ENCODE peak calls at places on chromosomes 2 and 18, in nine cellular contexts. One of them, this sample, is unnamed.

GRCh38 chr2:176085861-176086771 is 2.4 kb upstream of the EVX2 start:
- ATAC-seq in right lobe of liver: peak
- ATAC-seq in heart left ventricle: peak
- ATAC-seq in gastrocnemius medialis: no peak
- ATAC-seq in HCT116: peak
- ATAC-seq in upper lobe of left lung: no peak
- ATAC-seq in IMR-90: peak
- ATAC-seq in body of pancreas: no peak
- ATAC-seq in A549: peak
- ATAC-seq in this sample: no peak

GRCh38 chr2:54471221-54471711 is 15.1 kb downstream of the SPTBN1 start:
- ATAC-seq in upper lobe of left lung: no peak
- ATAC-seq in HCT116: peak
- ATAC-seq in gastrocnemius medialis: peak
- ATAC-seq in right lobe of liver: peak
- ATAC-seq in body of pancreas: peak
- ATAC-seq in heart left ventricle: peak
- ATAC-seq in A549: peak
- ATAC-seq in IMR-90: no peak
- ATAC-seq in this sample: peak

GRCh38 chr2:175553944-175554343 is 372.4 kb upstream of the ATP5MC3 start:
- ATAC-seq in right lobe of liver: no peak
- ATAC-seq in IMR-90: no peak
- ATAC-seq in HCT116: no peak
- ATAC-seq in body of pancreas: no peak
- ATAC-seq in heart left ventricle: no peak
- ATAC-seq in gastrocnemius medialis: no peak
- ATAC-seq in A549: no peak
- ATAC-seq in upper lobe of left lung: no peak
- ATAC-seq in this sample: no peak

GRCh38 chr18:77098033-77098432 is 34.5 kb downstream of the MBP start:
- ATAC-seq in HCT116: no peak
- ATAC-seq in heart left ventricle: no peak
- ATAC-seq in gastrocnemius medialis: no peak
- ATAC-seq in upper lobe of left lung: no peak
- ATAC-seq in right lobe of liver: no peak
- ATAC-seq in body of pancreas: no peak
- ATAC-seq in IMR-90: peak
- ATAC-seq in A549: no peak
- ATAC-seq in this sample: no peak

GRCh38 chr2:72915907-72916742 is 1.2 kb upstream of the EMX1 start:
- ATAC-seq in upper lobe of left lung: peak
- ATAC-seq in A549: peak
- ATAC-seq in HCT116: peak
- ATAC-seq in gastrocnemius medialis: no peak
- ATAC-seq in IMR-90: peak
- ATAC-seq in body of pancreas: peak
- ATAC-seq in right lobe of liver: peak
- ATAC-seq in heart left ventricle: peak
- ATAC-seq in this sample: peak

GRCh38 chr2:10233131-10234012 is 69.3 kb upstream of the HPCAL1 start:
- ATAC-seq in upper lobe of left lung: no peak
- ATAC-seq in heart left ventricle: no peak
- ATAC-seq in IMR-90: no peak
- ATAC-seq in body of pancreas: no peak
- ATAC-seq in HCT116: no peak
- ATAC-seq in A549: no peak
- ATAC-seq in gastrocnemius medialis: no peak
- ATAC-seq in right lobe of liver: no peak
- ATAC-seq in this sample: no peak

GRCh38 chr2:218378053-218378452 is 4.0 kb upstream of the SLC11A1 start:
- ATAC-seq in IMR-90: no peak
- ATAC-seq in heart left ventricle: no peak
- ATAC-seq in body of pancreas: no peak
- ATAC-seq in right lobe of liver: no peak
- ATAC-seq in HCT116: no peak
- ATAC-seq in A549: peak
- ATAC-seq in gastrocnemius medialis: no peak
- ATAC-seq in upper lobe of left lung: peak
- ATAC-seq in this sample: no peak

GRCh38 chr18:74679006-74679678 is 81.5 kb downstream of the ZNF407 start:
- ATAC-seq in IMR-90: no peak
- ATAC-seq in HCT116: no peak
- ATAC-seq in heart left ventricle: no peak
- ATAC-seq in upper lobe of left lung: no peak
- ATAC-seq in gastrocnemius medialis: no peak
- ATAC-seq in body of pancreas: no peak
- ATAC-seq in A549: no peak
- ATAC-seq in right lobe of liver: no peak
- ATAC-seq in this sample: no peak

GRCh38 chr18:62744076-62744705 is 28.9 kb downstream of the PHLPP1 start:
- ATAC-seq in body of pancreas: peak
- ATAC-seq in right lobe of liver: no peak
- ATAC-seq in gastrocnemius medialis: no peak
- ATAC-seq in upper lobe of left lung: no peak
- ATAC-seq in HCT116: no peak
- ATAC-seq in IMR-90: peak
- ATAC-seq in heart left ventricle: no peak
- ATAC-seq in A549: no peak
- ATAC-seq in this sample: no peak

DNA sequence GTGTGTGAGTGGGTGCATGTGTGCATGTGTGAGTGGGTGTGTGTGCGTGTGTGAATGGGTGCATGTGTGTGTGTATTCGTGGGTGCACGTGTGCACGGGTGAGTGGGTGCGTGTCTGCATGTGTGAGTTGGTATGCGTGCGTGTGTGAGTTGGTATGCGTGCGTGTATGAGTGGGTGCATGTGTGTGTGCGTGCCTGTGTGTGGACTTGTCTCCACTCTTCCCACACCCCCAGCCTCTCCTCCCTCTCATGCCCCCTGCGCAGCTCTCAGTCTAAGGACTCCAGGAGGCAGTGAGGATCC is 5.1 kb upstream of the OTOF start:
- ATAC-seq in right lobe of liver: no peak
- ATAC-seq in HCT116: no peak
- ATAC-seq in body of pancreas: no peak
- ATAC-seq in IMR-90: no peak
- ATAC-seq in A549: no peak
- ATAC-seq in heart left ventricle: no peak
- ATAC-seq in upper lobe of left lung: no peak
- ATAC-seq in gastrocnemius medialis: no peak
- ATAC-seq in this sample: no peak
- TF ChIP-seq POLR2A in right lobe of liver: no peak
- TF ChIP-seq POLR2A in HCT116: no peak
- TF ChIP-seq POLR2A in body of pancreas: no peak
- TF ChIP-seq POLR2A in IMR-90: no peak
- TF ChIP-seq POLR2A in A549: no peak
- TF ChIP-seq POLR2A in heart left ventricle: no peak
- TF ChIP-seq POLR2A in upper lobe of left lung: no peak
- TF ChIP-seq POLR2A in gastrocnemius medialis: no peak
- TF ChIP-seq POLR2A in this sample: no peak

GRCh38 chr18:35478520-35479435 is 19.0 kb downstream of the INO80C start:
- ATAC-seq in body of pancreas: peak
- ATAC-seq in HCT116: peak
- ATAC-seq in gastrocnemius medialis: no peak
- ATAC-seq in upper lobe of left lung: no peak
- ATAC-seq in A549: peak
- ATAC-seq in heart left ventricle: peak
- ATAC-seq in IMR-90: peak
- ATAC-seq in right lobe of liver: peak
- ATAC-seq in this sample: peak
- TF ChIP-seq POLR2A in body of pancreas: no peak
- TF ChIP-seq POLR2A in HCT116: no peak
- TF ChIP-seq POLR2A in gastrocnemius medialis: no peak
- TF ChIP-seq POLR2A in upper lobe of left lung: no peak
- TF ChIP-seq POLR2A in A549: no peak
- TF ChIP-seq POLR2A in heart left ventricle: no peak
- TF ChIP-seq POLR2A in IMR-90: no peak
- TF ChIP-seq POLR2A in right lobe of liver: no peak
- TF ChIP-seq POLR2A in this sample: no peak

DNA sequence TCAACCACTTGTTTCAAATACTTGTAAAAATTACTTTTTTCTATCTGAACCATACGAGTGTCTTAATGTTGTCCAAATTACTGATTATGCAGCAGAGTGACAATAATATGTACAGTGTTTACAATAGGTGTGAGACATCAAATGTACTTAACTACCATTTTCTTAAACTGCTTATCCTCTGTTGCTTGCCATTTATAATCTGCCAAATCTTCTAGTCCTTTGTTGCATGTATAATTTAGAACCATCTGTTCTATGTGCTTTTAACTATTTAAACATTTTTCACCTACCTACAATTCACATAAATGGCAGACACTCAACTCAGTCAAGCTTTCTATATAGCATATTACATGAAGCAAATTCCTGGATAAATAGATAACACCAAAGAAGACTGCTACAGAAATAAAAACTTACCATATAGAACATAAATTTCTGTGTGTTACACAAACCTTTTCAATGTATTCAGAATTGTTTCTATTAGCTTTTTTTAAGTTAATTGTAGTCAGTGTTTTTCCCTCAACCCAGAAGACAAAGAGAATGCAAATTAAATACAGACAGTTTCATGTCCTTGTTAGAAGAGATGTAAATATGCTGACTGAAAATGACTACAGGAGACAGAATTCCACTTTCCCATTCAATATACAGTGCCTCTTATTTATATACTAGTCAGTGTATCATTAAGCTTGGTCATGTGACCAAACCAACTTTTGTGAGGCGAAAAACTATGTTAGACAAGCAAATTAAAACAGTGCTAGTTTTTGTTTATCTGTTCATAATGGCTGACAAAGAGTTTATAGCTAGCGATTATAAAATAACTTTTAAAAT is 2.6 kb downstream of the BAZ2B start:
- ATAC-seq in HCT116: no peak
- ATAC-seq in gastrocnemius medialis: no peak
- ATAC-seq in upper lobe of left lung: no peak
- ATAC-seq in heart left ventricle: no peak
- ATAC-seq in body of pancreas: no peak
- ATAC-seq in right lobe of liver: no peak
- ATAC-seq in IMR-90: no peak
- ATAC-seq in A549: no peak
- ATAC-seq in this sample: no peak
- TF ChIP-seq POLR2A in HCT116: no peak
- TF ChIP-seq POLR2A in gastrocnemius medialis: no peak
- TF ChIP-seq POLR2A in upper lobe of left lung: no peak
- TF ChIP-seq POLR2A in heart left ventricle: no peak
- TF ChIP-seq POLR2A in body of pancreas: no peak
- TF ChIP-seq POLR2A in right lobe of liver: no peak
- TF ChIP-seq POLR2A in IMR-90: no peak
- TF ChIP-seq POLR2A in A549: no peak
- TF ChIP-seq POLR2A in this sample: no peak

DNA sequence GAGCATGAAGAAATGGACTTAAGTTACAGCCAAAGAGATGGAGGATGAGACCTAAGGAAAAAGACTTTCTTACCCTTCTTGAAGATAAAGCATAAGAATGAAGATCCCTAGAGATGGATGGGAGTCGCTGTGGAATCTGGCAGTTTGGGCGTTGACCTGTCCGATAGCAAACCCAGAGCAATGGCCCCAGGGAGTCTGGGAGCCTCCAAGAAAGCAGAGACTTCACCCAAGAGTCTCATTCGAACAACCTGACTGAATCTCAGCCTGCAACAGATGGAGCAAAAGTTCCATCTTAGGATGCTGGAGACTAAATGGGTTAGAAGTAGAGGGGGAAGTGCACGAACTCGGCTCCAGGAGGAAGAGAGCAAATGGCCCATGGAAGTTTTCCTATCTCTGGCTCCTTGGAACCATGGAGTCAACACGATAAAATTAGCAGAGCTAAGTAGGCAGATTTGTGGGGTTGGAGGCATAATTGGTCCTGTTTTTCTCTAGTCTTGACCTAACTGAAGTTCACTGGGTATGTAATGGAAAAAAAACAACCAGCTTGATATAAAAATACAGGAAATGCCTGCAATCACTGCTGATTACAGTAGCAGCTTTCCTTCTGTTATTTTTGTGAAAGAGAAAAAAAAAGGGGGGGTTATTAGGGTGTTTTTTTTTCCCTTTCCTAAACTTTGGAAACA is 178.4 kb upstream of the EPAS1 start:
- ATAC-seq in gastrocnemius medialis: peak
- ATAC-seq in right lobe of liver: peak
- ATAC-seq in HCT116: no peak
- ATAC-seq in upper lobe of left lung: no peak
- ATAC-seq in IMR-90: peak
- ATAC-seq in A549: no peak
- ATAC-seq in heart left ventricle: peak
- ATAC-seq in body of pancreas: peak
- ATAC-seq in this sample: peak
- TF ChIP-seq POLR2A in gastrocnemius medialis: no peak
- TF ChIP-seq POLR2A in right lobe of liver: no peak
- TF ChIP-seq POLR2A in HCT116: no peak
- TF ChIP-seq POLR2A in upper lobe of left lung: no peak
- TF ChIP-seq POLR2A in IMR-90: no peak
- TF ChIP-seq POLR2A in A549: no peak
- TF ChIP-seq POLR2A in heart left ventricle: no peak
- TF ChIP-seq POLR2A in body of pancreas: no peak
- TF ChIP-seq POLR2A in this sample: no peak